ENCODE peak calls at places on chromosomes 12 and 14, in five cellular contexts. One of them, this sample, is unnamed.

GRCh38 chr12:92424338-92424737 is 278.5 kb upstream of the PLEKHG7 start:
- DNase-seq in substantia nigra: no peak
- DNase-seq in NCI-H524: no peak
- DNase-seq in stimulated activated effector memory CD8-positive, alpha-beta T cell treated with anti-CD3 and anti-CD28 coated beads, Interleukin-12 subunit alpha, Interleukin-12 subunit beta, amount 100 ng/mL, for 72 hours: no peak
- DNase-seq in NCI-H446 treated with DMSO at 0.1 percent for 48 hours: no peak
- DNase-seq in this sample: no peak

GRCh38 chr12:32312049-32312670 is 87.2 kb upstream of the FGD4 start:
- DNase-seq in substantia nigra: no peak
- DNase-seq in NCI-H524: no peak
- DNase-seq in stimulated activated effector memory CD8-positive, alpha-beta T cell treated with anti-CD3 and anti-CD28 coated beads, Interleukin-12 subunit alpha, Interleukin-12 subunit beta, amount 100 ng/mL, for 72 hours: no peak
- DNase-seq in NCI-H446 treated with DMSO at 0.1 percent for 48 hours: peak
- DNase-seq in this sample: no peak

GRCh38 chr14:54758041-54758440 is 144.6 kb downstream of the GCH1 start:
- DNase-seq in substantia nigra: no peak
- DNase-seq in NCI-H524: no peak
- DNase-seq in stimulated activated effector memory CD8-positive, alpha-beta T cell treated with anti-CD3 and anti-CD28 coated beads, Interleukin-12 subunit alpha, Interleukin-12 subunit beta, amount 100 ng/mL, for 72 hours: no peak
- DNase-seq in NCI-H446 treated with DMSO at 0.1 percent for 48 hours: no peak
- DNase-seq in this sample: no peak

GRCh38 chr12:12138203-12139154 is 67.7 kb downstream of the BCL2L14 start:
- DNase-seq in substantia nigra: no peak
- DNase-seq in NCI-H524: no peak
- DNase-seq in stimulated activated effector memory CD8-positive, alpha-beta T cell treated with anti-CD3 and anti-CD28 coated beads, Interleukin-12 subunit alpha, Interleukin-12 subunit beta, amount 100 ng/mL, for 72 hours: no peak
- DNase-seq in NCI-H446 treated with DMSO at 0.1 percent for 48 hours: no peak
- DNase-seq in this sample: no peak

GRCh38 chr14:71050227-71050823 is 143.1 kb downstream of the PCNX1 start:
- DNase-seq in substantia nigra: no peak
- DNase-seq in NCI-H524: no peak
- DNase-seq in stimulated activated effector memory CD8-positive, alpha-beta T cell treated with anti-CD3 and anti-CD28 coated beads, Interleukin-12 subunit alpha, Interleukin-12 subunit beta, amount 100 ng/mL, for 72 hours: no peak
- DNase-seq in NCI-H446 treated with DMSO at 0.1 percent for 48 hours: peak
- DNase-seq in this sample: no peak

GRCh38 chr12:102702447-102703114 is 214.5 kb downstream of the PAH start:
- DNase-seq in substantia nigra: no peak
- DNase-seq in NCI-H524: peak
- DNase-seq in stimulated activated effector memory CD8-positive, alpha-beta T cell treated with anti-CD3 and anti-CD28 coated beads, Interleukin-12 subunit alpha, Interleukin-12 subunit beta, amount 100 ng/mL, for 72 hours: peak
- DNase-seq in NCI-H446 treated with DMSO at 0.1 percent for 48 hours: no peak
- DNase-seq in this sample: peak

GRCh38 chr12:3490848-3491382 is at the start of gene PRMT8:
- DNase-seq in substantia nigra: no peak
- DNase-seq in NCI-H524: peak
- DNase-seq in stimulated activated effector memory CD8-positive, alpha-beta T cell treated with anti-CD3 and anti-CD28 coated beads, Interleukin-12 subunit alpha, Interleukin-12 subunit beta, amount 100 ng/mL, for 72 hours: no peak
- DNase-seq in NCI-H446 treated with DMSO at 0.1 percent for 48 hours: no peak
- DNase-seq in this sample: no peak

GRCh38 chr14:40694026-40694425 is 912.6 kb upstream of the LRFN5 start:
- DNase-seq in substantia nigra: no peak
- DNase-seq in NCI-H524: no peak
- DNase-seq in stimulated activated effector memory CD8-positive, alpha-beta T cell treated with anti-CD3 and anti-CD28 coated beads, Interleukin-12 subunit alpha, Interleukin-12 subunit beta, amount 100 ng/mL, for 72 hours: no peak
- DNase-seq in NCI-H446 treated with DMSO at 0.1 percent for 48 hours: no peak
- DNase-seq in this sample: no peak

GRCh38 chr12:6852651-6853354 is 853 bp downstream of the USP5 start:
- DNase-seq in substantia nigra: no peak
- DNase-seq in NCI-H524: no peak
- DNase-seq in stimulated activated effector memory CD8-positive, alpha-beta T cell treated with anti-CD3 and anti-CD28 coated beads, Interleukin-12 subunit alpha, Interleukin-12 subunit beta, amount 100 ng/mL, for 72 hours: peak
- DNase-seq in NCI-H446 treated with DMSO at 0.1 percent for 48 hours: peak
- DNase-seq in this sample: peak

GRCh38 chr14:34029921-34030334 is 79.1 kb upstream of the EGLN3 start:
- DNase-seq in substantia nigra: no peak
- DNase-seq in NCI-H524: no peak
- DNase-seq in stimulated activated effector memory CD8-positive, alpha-beta T cell treated with anti-CD3 and anti-CD28 coated beads, Interleukin-12 subunit alpha, Interleukin-12 subunit beta, amount 100 ng/mL, for 72 hours: no peak
- DNase-seq in NCI-H446 treated with DMSO at 0.1 percent for 48 hours: no peak
- DNase-seq in this sample: no peak

This sample was measured in stimulated activated naive CD8-positive, alpha-beta T cell treated with anti-CD3 and anti-CD28 coated beads, Interleukin-15, amount 100 ng/mL, for 72 hours.